ENCODE peak calls at places on chromosomes 3 and 15, in ten cellular contexts. L, Y, X, V, T, A, O, D, H and Z are unnamed samples.
A peak's percentile ranks its signal among the peaks of the same experiment; 100 is the strongest.

GRCh38 chr3:82229397-82229796 is 468.0 kb upstream of the GBE1 start:
- DNase-seq in O (no peak), D (no peak), H (no peak), Y (no peak), A (no peak), L (peak; percentile 32), X (no peak), T (no peak), V (no peak), Z (no peak)

GRCh38 chr3:150394606-150395005 is 13.5 kb upstream of the TSC22D2 start:
- DNase-seq in T (no peak), H (no peak), V (no peak), A (no peak), L (no peak), Y (no peak), D (no peak), X (no peak), O (no peak), Z (no peak)

GRCh38 chr15:79474252-79474651 is 42.1 kb downstream of the MINAR1 start:
- DNase-seq in H (peak; percentile 62), Y (no peak), T (peak; percentile 41), D (no peak), X (no peak), L (no peak), A (peak; percentile 74), O (no peak), V (no peak), Z (no peak)

GRCh38 chr3:128686465-128686864 is 35.8 kb upstream of the RPN1 start:
- DNase-seq in Y (no peak), T (no peak), L (no peak), X (no peak), D (no peak), H (no peak), O (no peak), V (no peak), A (no peak), Z (no peak)

GRCh38 chr3:184209146-184209923 is 20.1 kb upstream of the VWA5B2 start:
- DNase-seq in A (no peak), Y (no peak), T (no peak), X (no peak), H (no peak), V (no peak), O (no peak), L (no peak), D (no peak), Z (no peak)

GRCh38 chr15:72751751-72752455 is 31.7 kb downstream of the ADPGK start:
- DNase-seq in H (peak; percentile 42), L (peak; percentile 20), T (no peak), O (no peak), Y (no peak), V (no peak), A (no peak), X (no peak), D (no peak), Z (no peak)

GRCh38 chr3:150871192-150871591 is 34.0 kb downstream of the MINDY4B start:
- DNase-seq in H (peak; percentile 4), V (no peak), A (peak; percentile 40), L (no peak), X (no peak), Y (no peak), T (no peak), O (no peak), D (no peak), Z (no peak)

GRCh38 chr3:16723994-16724393 is 118.8 kb upstream of the DAZL start:
- DNase-seq in D (peak; percentile 27), V (peak; percentile 82), Y (no peak), T (peak; percentile 19), O (no peak), A (peak; percentile 50), L (no peak), X (no peak), H (peak; percentile 22), Z (peak; percentile 65)

GRCh38 chr15:71151061-71151460 is 35.8 kb downstream of the THSD4 start:
- DNase-seq in T (peak; percentile 37), H (peak; percentile 78), X (no peak), A (peak; percentile 70), V (no peak), L (no peak), Y (no peak), O (no peak), D (no peak), Z (no peak)

GRCh38 chr3:20060924-20061323 is 20.7 kb downstream of the KAT2B start:
- DNase-seq in Y (no peak), V (no peak), H (peak; percentile 78), X (peak; percentile 21), A (peak; percentile 63), T (peak; percentile 29), L (no peak), D (no peak), O (no peak), Z (no peak)

GRCh38 chr15:26115229-26115943 is 252.3 kb upstream of the ATP10A start:
- DNase-seq in T (peak; percentile 57), D (no peak), X (no peak), Y (peak; percentile 33), H (no peak), V (peak; percentile 67), L (no peak), A (peak; percentile 2), O (no peak), Z (peak; percentile 23)

GRCh38 chr3:55014081-55014480 is 86.2 kb upstream of the LRTM1 start:
- DNase-seq in T (no peak), X (no peak), L (no peak), H (no peak), V (no peak), A (no peak), O (no peak), D (no peak), Y (no peak), Z (no peak)

GRCh38 chr3:46314517-46314916 is 39.4 kb upstream of the CCR2 start:
- DNase-seq in A (no peak), V (no peak), O (no peak), X (no peak), T (no peak), D (no peak), L (peak; percentile 26), Y (no peak), H (no peak), Z (no peak)

GRCh38 chr3:195151402-195151801 is 119.6 kb downstream of the XXYLT1 start:
- DNase-seq in A (no peak), O (no peak), Y (no peak), H (no peak), V (no peak), X (no peak), T (no peak), D (no peak), L (no peak), Z (no peak)